ENCODE peak calls at places on chromosomes 7 and 10, in eight cellular contexts. One of them, this sample, is unnamed.

GRCh38 chr7:69643708-69644445 is 45.6 kb downstream of the AUTS2 start:
- DNase-seq in type B pancreatic cell: no peak
- DNase-seq in transverse colon: no peak
- DNase-seq in cardiac muscle cell: peak
- DNase-seq in heart right ventricle: peak
- DNase-seq in PC-3: no peak
- DNase-seq in AG09309: no peak
- DNase-seq in heart left ventricle: peak
- DNase-seq in this sample: no peak

GRCh38 chr10:47048533-47048905 is 137.3 kb downstream of the PTPN20 start:
- DNase-seq in cardiac muscle cell: peak
- DNase-seq in heart right ventricle: peak
- DNase-seq in transverse colon: no peak
- DNase-seq in heart left ventricle: no peak
- DNase-seq in AG09309: no peak
- DNase-seq in PC-3: no peak
- DNase-seq in type B pancreatic cell: no peak
- DNase-seq in this sample: no peak

GRCh38 chr10:6275022-6275997 is 72.6 kb downstream of the PFKFB3 start:
- DNase-seq in AG09309: peak
- DNase-seq in heart left ventricle: peak
- DNase-seq in transverse colon: peak
- DNase-seq in type B pancreatic cell: no peak
- DNase-seq in cardiac muscle cell: peak
- DNase-seq in PC-3: peak
- DNase-seq in heart right ventricle: peak
- DNase-seq in this sample: peak

GRCh38 chr10:131076341-131076740 is 235.2 kb downstream of the TCERG1L start:
- DNase-seq in AG09309: no peak
- DNase-seq in PC-3: no peak
- DNase-seq in transverse colon: no peak
- DNase-seq in heart right ventricle: no peak
- DNase-seq in heart left ventricle: no peak
- DNase-seq in type B pancreatic cell: no peak
- DNase-seq in cardiac muscle cell: no peak
- DNase-seq in this sample: no peak

GRCh38 chr7:96402913-96403312 is 81.0 kb upstream of the SLC25A13 start:
- DNase-seq in type B pancreatic cell: no peak
- DNase-seq in transverse colon: no peak
- DNase-seq in heart left ventricle: no peak
- DNase-seq in AG09309: no peak
- DNase-seq in cardiac muscle cell: no peak
- DNase-seq in PC-3: no peak
- DNase-seq in heart right ventricle: no peak
- DNase-seq in this sample: no peak

GRCh38 chr10:34346516-34347150 is 468.5 kb downstream of the PARD3 start:
- DNase-seq in heart left ventricle: no peak
- DNase-seq in type B pancreatic cell: no peak
- DNase-seq in PC-3: no peak
- DNase-seq in heart right ventricle: no peak
- DNase-seq in AG09309: no peak
- DNase-seq in cardiac muscle cell: no peak
- DNase-seq in transverse colon: peak
- DNase-seq in this sample: peak

GRCh38 chr7:55366461-55367138 is 1.5 kb downstream of the LANCL2 start:
- DNase-seq in AG09309: no peak
- DNase-seq in type B pancreatic cell: no peak
- DNase-seq in transverse colon: no peak
- DNase-seq in heart left ventricle: no peak
- DNase-seq in heart right ventricle: no peak
- DNase-seq in cardiac muscle cell: peak
- DNase-seq in PC-3: peak
- DNase-seq in this sample: no peak

GRCh38 chr10:133091316-133091715 is 3.6 kb downstream of the ADGRA1 start:
- DNase-seq in cardiac muscle cell: no peak
- DNase-seq in type B pancreatic cell: no peak
- DNase-seq in AG09309: no peak
- DNase-seq in PC-3: no peak
- DNase-seq in heart left ventricle: no peak
- DNase-seq in transverse colon: no peak
- DNase-seq in heart right ventricle: no peak
- DNase-seq in this sample: no peak

GRCh38 chr10:63166742-63167258 is 33.7 kb downstream of the NRBF2 start:
- DNase-seq in heart left ventricle: peak
- DNase-seq in heart right ventricle: peak
- DNase-seq in cardiac muscle cell: peak
- DNase-seq in type B pancreatic cell: no peak
- DNase-seq in transverse colon: no peak
- DNase-seq in PC-3: peak
- DNase-seq in AG09309: peak
- DNase-seq in this sample: peak

GRCh38 chr7:158322616-158323530 is 264.8 kb downstream of the PTPRN2 start:
- DNase-seq in type B pancreatic cell: no peak
- DNase-seq in heart right ventricle: no peak
- DNase-seq in cardiac muscle cell: no peak
- DNase-seq in heart left ventricle: no peak
- DNase-seq in PC-3: no peak
- DNase-seq in AG09309: no peak
- DNase-seq in transverse colon: no peak
- DNase-seq in this sample: no peak

GRCh38 chr7:47091141-47091540 is 490.8 kb downstream of the TNS3 start:
- DNase-seq in transverse colon: no peak
- DNase-seq in heart left ventricle: no peak
- DNase-seq in AG09309: no peak
- DNase-seq in PC-3: no peak
- DNase-seq in cardiac muscle cell: no peak
- DNase-seq in heart right ventricle: no peak
- DNase-seq in type B pancreatic cell: no peak
- DNase-seq in this sample: no peak

GRCh38 chr10:60441515-60441914 is 51.8 kb upstream of the ANK3 start:
- DNase-seq in transverse colon: no peak
- DNase-seq in heart right ventricle: no peak
- DNase-seq in cardiac muscle cell: peak
- DNase-seq in PC-3: peak
- DNase-seq in heart left ventricle: no peak
- DNase-seq in AG09309: no peak
- DNase-seq in type B pancreatic cell: no peak
- DNase-seq in this sample: peak
- TF ChIP-seq CTCF in transverse colon: no peak
- TF ChIP-seq CTCF in heart right ventricle: peak
- TF ChIP-seq CTCF in cardiac muscle cell: peak
- TF ChIP-seq CTCF in PC-3: peak
- TF ChIP-seq CTCF in heart left ventricle: no peak
- TF ChIP-seq CTCF in AG09309: peak
- TF ChIP-seq CTCF in type B pancreatic cell: peak
- TF ChIP-seq CTCF in this sample: peak

GRCh38 chr10:99370993-99371392 is 41.8 kb downstream of the CNNM1 start:
- DNase-seq in cardiac muscle cell: peak
- DNase-seq in heart right ventricle: no peak
- DNase-seq in PC-3: no peak
- DNase-seq in heart left ventricle: no peak
- DNase-seq in transverse colon: no peak
- DNase-seq in type B pancreatic cell: no peak
- DNase-seq in AG09309: no peak
- DNase-seq in this sample: peak
- TF ChIP-seq CTCF in cardiac muscle cell: peak
- TF ChIP-seq CTCF in heart right ventricle: peak
- TF ChIP-seq CTCF in PC-3: no peak
- TF ChIP-seq CTCF in heart left ventricle: no peak
- TF ChIP-seq CTCF in transverse colon: no peak
- TF ChIP-seq CTCF in type B pancreatic cell: peak
- TF ChIP-seq CTCF in AG09309: peak
- TF ChIP-seq CTCF in this sample: peak

DNA sequence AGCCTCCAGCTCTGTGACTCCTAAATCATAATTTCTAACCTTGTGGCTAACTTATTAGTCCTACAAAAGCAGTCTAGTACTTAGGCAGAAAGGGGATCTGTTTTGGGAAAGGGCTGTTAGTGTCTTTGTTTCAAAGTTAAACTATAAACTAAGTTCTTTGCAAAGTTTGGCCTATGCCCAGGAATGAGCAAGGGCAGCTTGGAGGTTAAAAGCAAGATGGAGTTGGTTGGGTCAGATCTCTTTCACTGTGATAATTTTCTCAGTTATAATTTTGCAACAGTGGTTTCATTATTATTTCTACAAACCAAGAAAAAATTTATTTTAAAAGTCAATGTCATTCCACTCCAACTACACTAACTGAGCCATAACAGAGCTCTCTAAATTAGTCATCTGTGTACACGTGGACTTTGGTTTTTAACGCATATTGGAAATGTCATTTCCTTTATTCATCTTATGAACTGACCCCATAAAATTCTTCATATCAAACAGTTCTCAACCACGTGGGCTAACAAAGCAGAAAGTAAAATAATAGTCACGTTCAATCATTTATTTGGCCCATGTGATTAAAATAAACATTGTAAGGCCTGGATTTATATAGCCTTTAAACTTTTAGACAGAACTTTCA is 143.2 kb upstream of the C7orf33 start:
- DNase-seq in transverse colon: no peak
- DNase-seq in heart left ventricle: no peak
- DNase-seq in cardiac muscle cell: no peak
- DNase-seq in PC-3: peak
- DNase-seq in AG09309: no peak
- DNase-seq in type B pancreatic cell: no peak
- DNase-seq in heart right ventricle: no peak
- DNase-seq in this sample: peak
- TF ChIP-seq CTCF in transverse colon: no peak
- TF ChIP-seq CTCF in heart left ventricle: no peak
- TF ChIP-seq CTCF in cardiac muscle cell: no peak
- TF ChIP-seq CTCF in PC-3: no peak
- TF ChIP-seq CTCF in AG09309: no peak
- TF ChIP-seq CTCF in type B pancreatic cell: no peak
- TF ChIP-seq CTCF in heart right ventricle: no peak
- TF ChIP-seq CTCF in this sample: no peak

GRCh38 chr10:61478621-61479312 is 25.6 kb upstream of the TMEM26 start:
- DNase-seq in heart left ventricle: no peak
- DNase-seq in cardiac muscle cell: no peak
- DNase-seq in type B pancreatic cell: no peak
- DNase-seq in PC-3: peak
- DNase-seq in transverse colon: no peak
- DNase-seq in AG09309: no peak
- DNase-seq in heart right ventricle: no peak
- DNase-seq in this sample: peak
- TF ChIP-seq CTCF in heart left ventricle: no peak
- TF ChIP-seq CTCF in cardiac muscle cell: no peak
- TF ChIP-seq CTCF in type B pancreatic cell: no peak
- TF ChIP-seq CTCF in PC-3: peak
- TF ChIP-seq CTCF in transverse colon: no peak
- TF ChIP-seq CTCF in AG09309: peak
- TF ChIP-seq CTCF in heart right ventricle: no peak
- TF ChIP-seq CTCF in this sample: no peak

GRCh38 chr7:149860821-149861727 is 12.7 kb upstream of the ATP6V0E2 start:
- DNase-seq in PC-3: no peak
- DNase-seq in type B pancreatic cell: no peak
- DNase-seq in heart left ventricle: no peak
- DNase-seq in AG09309: no peak
- DNase-seq in heart right ventricle: no peak
- DNase-seq in transverse colon: no peak
- DNase-seq in cardiac muscle cell: no peak
- DNase-seq in this sample: no peak
- TF ChIP-seq CTCF in PC-3: peak
- TF ChIP-seq CTCF in type B pancreatic cell: peak
- TF ChIP-seq CTCF in heart left ventricle: peak
- TF ChIP-seq CTCF in AG09309: peak
- TF ChIP-seq CTCF in heart right ventricle: peak
- TF ChIP-seq CTCF in transverse colon: peak
- TF ChIP-seq CTCF in cardiac muscle cell: peak
- TF ChIP-seq CTCF in this sample: peak

GRCh38 chr7:71132521-71133231 is 732 bp downstream of the GALNT17 start:
- DNase-seq in heart left ventricle: no peak
- DNase-seq in cardiac muscle cell: peak
- DNase-seq in transverse colon: no peak
- DNase-seq in AG09309: no peak
- DNase-seq in PC-3: no peak
- DNase-seq in type B pancreatic cell: no peak
- DNase-seq in heart right ventricle: no peak
- DNase-seq in this sample: peak

GRCh38 chr7:71130280-71130679 is 1.7 kb upstream of the GALNT17 start:
- DNase-seq in heart left ventricle: no peak
- DNase-seq in heart right ventricle: no peak
- DNase-seq in cardiac muscle cell: no peak
- DNase-seq in transverse colon: no peak
- DNase-seq in AG09309: no peak
- DNase-seq in PC-3: no peak
- DNase-seq in type B pancreatic cell: no peak
- DNase-seq in this sample: no peak

GRCh38 chr7:71133232-71133622 is 1.3 kb downstream of the GALNT17 start:
- DNase-seq in heart left ventricle: no peak
- DNase-seq in transverse colon: no peak
- DNase-seq in heart right ventricle: no peak
- DNase-seq in AG09309: no peak
- DNase-seq in PC-3: no peak
- DNase-seq in type B pancreatic cell: no peak
- DNase-seq in cardiac muscle cell: no peak
- DNase-seq in this sample: no peak

GRCh38 chr7:71131753-71132520 is at the start of gene GALNT17:
- DNase-seq in heart right ventricle: peak
- DNase-seq in PC-3: no peak
- DNase-seq in AG09309: no peak
- DNase-seq in heart left ventricle: no peak
- DNase-seq in cardiac muscle cell: no peak
- DNase-seq in transverse colon: no peak
- DNase-seq in type B pancreatic cell: peak
- DNase-seq in this sample: no peak

DNA sequence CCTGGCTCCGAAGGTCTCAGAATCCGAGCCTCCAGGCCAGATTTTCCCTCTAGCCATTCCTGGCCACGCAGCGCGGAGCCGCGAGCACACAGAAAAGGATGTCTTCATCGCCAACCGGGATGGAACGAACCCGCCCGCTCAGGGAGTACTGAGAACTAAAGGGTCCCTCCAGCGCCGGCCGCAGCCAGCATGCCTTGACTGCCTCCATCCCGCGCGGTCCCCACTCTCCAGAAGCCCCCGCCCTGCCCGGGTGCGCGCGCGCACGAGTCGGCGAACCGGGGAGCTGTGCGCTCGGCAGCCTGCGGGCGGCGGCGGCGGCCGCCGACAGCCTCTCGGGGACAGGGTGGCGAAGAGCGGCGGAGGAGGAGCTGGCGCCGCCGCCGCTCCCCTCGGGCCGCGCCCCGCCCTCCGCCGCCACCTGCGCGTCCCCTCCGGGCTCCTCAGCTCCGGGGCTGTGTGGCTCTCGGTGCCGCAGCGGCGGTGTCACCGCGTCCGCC is 640 bp upstream of the GALNT17 start:
- DNase-seq in PC-3: no peak
- DNase-seq in cardiac muscle cell: peak
- DNase-seq in heart left ventricle: peak
- DNase-seq in AG09309: no peak
- DNase-seq in transverse colon: peak
- DNase-seq in type B pancreatic cell: peak
- DNase-seq in heart right ventricle: peak
- DNase-seq in this sample: no peak
- TF ChIP-seq CTCF in PC-3: no peak
- TF ChIP-seq CTCF in cardiac muscle cell: no peak
- TF ChIP-seq CTCF in heart left ventricle: no peak
- TF ChIP-seq CTCF in AG09309: no peak
- TF ChIP-seq CTCF in transverse colon: no peak
- TF ChIP-seq CTCF in type B pancreatic cell: peak
- TF ChIP-seq CTCF in heart right ventricle: peak
- TF ChIP-seq CTCF in this sample: no peak

This sample was measured in fibroblast of mammary gland.